ENCODE peak calls at places on chromosome 12, in eight cellular contexts. W is AG08395; A is activated CD4-positive, alpha-beta T cell treated with anti-CD3 and anti-CD28 coated beads, Interleukin-2, amount 50 U/mL, for 1 hour; T is AG10803; X is neural crest cell; P is epithelial cell of esophagus; U is lower leg skin; I is uterus. J is an unnamed sample.

GRCh38 chr12:107318804-107319535 is 225.6 kb upstream of the CRY1 start:
- DNase-seq in W (no peak), A (peak), T (peak), X (peak), P (peak), U (peak), I (no peak), J (no peak)

GRCh38 chr12:12156116-12156515 is 85.4 kb downstream of the BCL2L14 start:
- DNase-seq in W (no peak), A (no peak), T (no peak), X (no peak), P (no peak), U (no peak), I (no peak), J (no peak)

GRCh38 chr12:29844667-29845066 is 60.9 kb upstream of the TMTC1 start:
- DNase-seq in W (no peak), A (no peak), T (no peak), X (no peak), P (peak), U (no peak), I (no peak), J (peak)

GRCh38 chr12:124829008-124829707 is 34.5 kb downstream of the SCARB1 start:
- DNase-seq in W (peak), A (no peak), T (peak), X (no peak), P (peak), U (no peak), I (no peak), J (no peak)

GRCh38 chr12:42482086-42482819 is 107.3 kb downstream of the PRICKLE1 start:
- DNase-seq in W (no peak), A (no peak), T (peak), X (no peak), P (peak), U (no peak), I (peak), J (peak)

GRCh38 chr12:120708646-120709045 is 1.6 kb upstream of the UNC119B start:
- DNase-seq in W (no peak), A (no peak), T (no peak), X (no peak), P (no peak), U (no peak), I (no peak), J (peak)

GRCh38 chr12:41521872-41522379 is 333.8 kb downstream of the PDZRN4 start:
- DNase-seq in W (peak), A (no peak), T (peak), X (no peak), P (peak), U (no peak), I (no peak), J (peak)

GRCh38 chr12:46549527-46550265 is 177.1 kb upstream of the SLC38A2 start:
- DNase-seq in W (peak), A (no peak), T (peak), X (no peak), P (peak), U (no peak), I (no peak), J (no peak)

GRCh38 chr12:119227292-119227691 is 48.6 kb downstream of the HSPB8 start:
- DNase-seq in W (no peak), A (no peak), T (no peak), X (no peak), P (no peak), U (no peak), I (no peak), J (no peak)

GRCh38 chr12:14774944-14775651 is 28.2 kb downstream of the WBP11 start:
- DNase-seq in W (peak), A (peak), T (peak), X (no peak), P (peak), U (peak), I (peak), J (no peak)

GRCh38 chr12:28941248-28941647 is 207.8 kb upstream of the FAR2 start:
- DNase-seq in W (peak), A (no peak), T (peak), X (no peak), P (peak), U (no peak), I (no peak), J (no peak)

GRCh38 chr12:1498199-1498740 is 96.1 kb downstream of the FBXL14 start:
- DNase-seq in W (no peak), A (no peak), T (no peak), X (no peak), P (no peak), U (no peak), I (no peak), J (no peak)

GRCh38 chr12:54442071-54442470 is 23.0 kb upstream of the ITGA5 start:
- DNase-seq in W (no peak), A (no peak), T (peak), X (no peak), P (no peak), U (no peak), I (no peak), J (no peak)

GRCh38 chr12:22271036-22271435 is 63.5 kb downstream of the ST8SIA1 start:
- DNase-seq in W (peak), A (no peak), T (peak), X (no peak), P (peak), U (no peak), I (no peak), J (no peak)

GRCh38 chr12:104387190-104387589 is 69.6 kb upstream of the CHST11 start:
- DNase-seq in W (no peak), A (no peak), T (no peak), X (no peak), P (no peak), U (peak), I (no peak), J (peak)

GRCh38 chr12:93706824-93707223 is 29.6 kb downstream of the CRADD start:
- DNase-seq in W (no peak), A (no peak), T (peak), X (no peak), P (no peak), U (no peak), I (no peak), J (no peak)

GRCh38 chr12:104906695-104907094 is 51.4 kb downstream of the SLC41A2 start:
- DNase-seq in W (no peak), A (no peak), T (no peak), X (no peak), P (peak), U (no peak), I (no peak), J (no peak)

GRCh38 chr12:57888407-57889157 is 42.1 kb upstream of the CTDSP2 start:
- DNase-seq in W (peak), A (peak), T (peak), X (no peak), P (peak), U (no peak), I (no peak), J (peak)

GRCh38 chr12:108879615-108880254 is at the start of gene DAO:
- DNase-seq in W (no peak), A (no peak), T (no peak), X (no peak), P (no peak), U (no peak), I (no peak), J (no peak)

GRCh38 chr12:132861558-132861957 is 25.8 kb downstream of the CHFR start:
- DNase-seq in W (no peak), A (no peak), T (no peak), X (no peak), P (no peak), U (no peak), I (no peak), J (no peak)

GRCh38 chr12:101671157-101671791 is 26.2 kb upstream of the CHPT1 start:
- DNase-seq in W (no peak), A (no peak), T (no peak), X (no peak), P (no peak), U (no peak), I (no peak), J (no peak)

GRCh38 chr12:94304566-94305061 is 155.1 kb downstream of the CEP83 start:
- DNase-seq in W (peak), A (no peak), T (peak), X (no peak), P (no peak), U (no peak), I (no peak), J (no peak)

GRCh38 chr12:49342066-49342913 is 4.4 kb upstream of the DNAJC22 start:
- DNase-seq in W (peak), A (peak), T (peak), X (peak), P (peak), U (peak), I (peak), J (peak)

J was measured in SJCRH30.